ENCODE peak calls at places on chromosomes 7 and 10, in six cellular contexts. V is endothelial cell of umbilical vein, G is A549, A is K562, R is HepG2, D is GM12878. H is an unnamed sample.

GRCh38 chr7:14766747-14767146 is 135.8 kb downstream of the DGKB start:
- DNase-seq in V (no peak), G (no peak), A (no peak), R (no peak), D (no peak), H (no peak)

GRCh38 chr10:84613336-84614021 is 285.1 kb downstream of the CCSER2 start:
- DNase-seq in V (no peak), G (peak), A (peak), R (peak), D (no peak), H (peak)

GRCh38 chr7:36283711-36284130 is 105.9 kb upstream of the ANLN start:
- DNase-seq in V (no peak), G (no peak), A (no peak), R (no peak), D (no peak), H (peak)

GRCh38 chr7:37234928-37235327 is 213.7 kb downstream of the ELMO1 start:
- DNase-seq in V (peak), G (peak), A (no peak), R (peak), D (no peak), H (peak)

GRCh38 chr7:48244902-48245301 is 73.6 kb downstream of the ABCA13 start:
- DNase-seq in V (peak), G (no peak), A (no peak), R (no peak), D (no peak), H (peak)

GRCh38 chr10:68239069-68239468 is 7.2 kb upstream of the ATOH7 start:
- DNase-seq in V (no peak), G (no peak), A (no peak), R (no peak), D (no peak), H (no peak)

GRCh38 chr10:112655722-112656121 is 208.7 kb downstream of the VTI1A start:
- DNase-seq in V (no peak), G (no peak), A (no peak), R (peak), D (no peak), H (no peak)

GRCh38 chr10:99172950-99173349 is 62.7 kb downstream of the HPSE2 start:
- DNase-seq in V (no peak), G (no peak), A (no peak), R (no peak), D (no peak), H (no peak)

GRCh38 chr10:24552346-24553016 is 171.2 kb downstream of the ARHGAP21 start:
- DNase-seq in V (no peak), G (peak), A (peak), R (peak), D (no peak), H (peak)

GRCh38 chr7:158759245-158759614 is 54.6 kb upstream of the NCAPG2 start:
- DNase-seq in V (no peak), G (no peak), A (no peak), R (no peak), D (no peak), H (no peak)

GRCh38 chr10:118735294-118735693 is 19.5 kb downstream of the CACUL1 start:
- DNase-seq in V (no peak), G (no peak), A (no peak), R (no peak), D (no peak), H (no peak)

GRCh38 chr7:134289423-134289822 is 27.3 kb downstream of the SLC35B4 start:
- DNase-seq in V (no peak), G (no peak), A (no peak), R (no peak), D (no peak), H (no peak)

GRCh38 chr7:138935438-138936079 is 45.6 kb downstream of the KIAA1549 start:
- DNase-seq in V (peak), G (peak), A (no peak), R (no peak), D (no peak), H (peak)

GRCh38 chr7:47228386-47229014 is 353.4 kb downstream of the TNS3 start:
- DNase-seq in V (no peak), G (peak), A (peak), R (no peak), D (no peak), H (peak)

GRCh38 chr10:28677889-28678686 is 767 bp downstream of the BAMBI start:
- DNase-seq in V (peak), G (no peak), A (peak), R (no peak), D (no peak), H (peak)

GRCh38 chr10:28678687-28679457 is 1.6 kb downstream of the BAMBI start:
- DNase-seq in V (peak), G (no peak), A (peak), R (peak), D (no peak), H (peak)

GRCh38 chr10:28681345-28681763 is 4.0 kb downstream of the BAMBI start:
- DNase-seq in V (no peak), G (no peak), A (no peak), R (no peak), D (no peak), H (no peak)

GRCh38 chr10:28681928-28682750 is 4.8 kb downstream of the BAMBI start:
- DNase-seq in V (no peak), G (no peak), A (peak), R (no peak), D (no peak), H (no peak)

DNA sequence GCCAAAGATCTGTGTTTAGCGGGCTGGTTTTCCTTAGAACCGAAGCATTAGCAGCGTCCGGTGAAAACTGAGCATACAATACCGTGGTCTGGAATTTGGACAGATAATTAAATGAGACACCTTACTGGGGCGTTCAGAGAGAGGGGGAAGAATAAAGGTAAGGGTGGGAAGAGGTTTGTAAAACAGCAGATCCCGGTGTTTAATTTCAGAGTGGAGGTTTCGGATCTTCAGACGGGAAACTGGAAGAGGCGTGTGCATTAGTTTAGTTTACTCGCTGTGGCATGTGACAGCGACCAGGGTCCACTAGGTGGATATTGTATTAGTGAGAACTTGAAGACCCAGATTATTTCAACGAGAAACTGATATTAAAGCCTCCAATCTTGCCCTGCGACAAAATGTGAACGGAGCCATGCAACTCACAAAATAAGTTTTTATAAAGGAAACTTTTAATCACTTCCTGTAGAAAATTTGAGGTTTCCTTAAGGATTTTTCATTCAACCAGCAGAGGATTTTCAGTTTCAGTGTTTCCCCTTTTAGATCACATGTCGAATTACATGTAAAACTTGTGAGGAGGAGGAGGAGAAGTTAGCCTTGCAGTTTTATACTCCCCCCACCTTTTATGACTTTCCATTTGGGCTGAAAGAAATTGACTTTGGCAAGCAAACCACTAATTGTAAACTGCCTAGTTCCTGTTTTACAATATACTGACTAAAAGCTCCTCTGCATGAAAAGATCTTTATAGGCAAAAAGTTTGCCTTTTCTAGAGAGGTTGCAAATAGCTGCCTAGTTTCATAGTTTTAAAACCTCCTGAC is 2.8 kb downstream of the BAMBI start:
- DNase-seq in V (peak), G (no peak), A (peak), R (peak), D (no peak), H (peak)
- TF ChIP-seq CTCF in V (peak), G (peak), A (peak), R (peak), D (no peak), H (peak)

DNA sequence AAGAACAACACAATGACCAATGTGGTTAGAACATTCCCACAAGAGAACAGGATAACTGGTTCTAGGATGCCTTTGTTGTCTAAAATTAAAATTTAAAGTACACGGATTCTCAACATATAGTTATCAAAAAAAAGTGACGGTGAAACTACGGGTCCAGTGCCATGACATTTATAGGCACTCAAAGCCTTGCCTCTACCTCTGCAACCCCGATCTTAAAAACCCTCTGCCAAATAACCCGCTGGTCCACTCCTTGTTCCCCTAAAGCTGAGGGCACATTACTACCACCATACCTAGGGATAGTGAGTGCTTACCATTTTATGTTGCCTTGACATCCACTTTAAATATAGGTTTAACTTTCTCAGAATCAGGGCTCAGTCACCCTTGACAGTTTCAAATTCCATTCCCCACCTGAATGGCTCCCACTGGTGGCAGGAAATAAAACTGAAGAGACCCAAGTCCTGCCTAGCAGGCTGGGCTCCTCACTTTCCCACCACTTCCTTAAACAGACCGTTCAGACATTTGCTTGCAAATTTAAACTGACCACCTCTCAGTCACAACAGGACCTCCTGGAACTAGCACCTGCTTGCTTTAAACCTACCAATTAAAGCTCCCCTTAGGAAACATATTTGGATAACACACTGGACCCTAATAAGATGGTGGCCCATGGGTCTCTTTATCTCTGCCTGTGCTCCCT is 169.9 kb upstream of the ASAH2 start:
- DNase-seq in V (peak), G (peak), A (peak), R (peak), D (peak), H (peak)
- TF ChIP-seq MYC in V (no peak), G (no peak), A (peak), R (no peak), D (no peak), H (no peak)

GRCh38 chr7:3722396-3722846 is 421.4 kb downstream of the SDK1 start:
- DNase-seq in V (no peak), G (peak), A (peak), R (peak), D (no peak), H (peak)
- TF ChIP-seq CTCF in V (no peak), G (peak), A (peak), R (peak), D (no peak), H (peak)

GRCh38 chr10:5518143-5518542 is 6.6 kb upstream of the CALML3 start:
- DNase-seq in V (no peak), G (peak), A (no peak), R (peak), D (no peak), H (no peak)
- TF ChIP-seq MYC in V (no peak), G (no peak), A (no peak), R (no peak), D (no peak), H (no peak)

GRCh38 chr10:101062231-101063161 is 707 bp downstream of the KAZALD1 start:
- DNase-seq in V (peak), G (peak), A (peak), R (peak), D (no peak), H (peak)
- TF ChIP-seq CTCF in V (peak), G (peak), A (peak), R (peak), D (peak), H (peak)

DNA sequence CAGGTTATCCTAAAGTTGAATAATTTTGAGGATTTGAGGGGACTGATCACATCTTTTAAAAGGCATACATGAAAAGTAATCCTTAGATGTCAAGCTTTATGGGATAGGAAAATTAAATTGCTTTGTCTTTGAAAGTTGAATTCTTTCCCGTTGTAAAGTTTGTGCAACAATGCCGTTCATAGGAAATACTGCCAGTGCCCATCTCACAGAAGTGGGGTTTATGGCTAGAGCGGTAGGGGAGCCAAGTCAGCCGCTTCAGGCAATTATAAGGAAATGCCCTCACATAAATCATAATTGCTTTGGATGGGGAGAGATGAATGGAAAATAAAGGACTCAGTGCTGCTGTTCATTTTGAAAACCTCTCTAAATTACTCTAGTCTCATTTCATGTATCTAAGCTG is 18.1 kb downstream of the CDC123 start:
- DNase-seq in V (peak), G (no peak), A (no peak), R (no peak), D (no peak), H (no peak)
- TF ChIP-seq MYC in V (no peak), G (no peak), A (no peak), R (no peak), D (no peak), H (no peak)

DNA sequence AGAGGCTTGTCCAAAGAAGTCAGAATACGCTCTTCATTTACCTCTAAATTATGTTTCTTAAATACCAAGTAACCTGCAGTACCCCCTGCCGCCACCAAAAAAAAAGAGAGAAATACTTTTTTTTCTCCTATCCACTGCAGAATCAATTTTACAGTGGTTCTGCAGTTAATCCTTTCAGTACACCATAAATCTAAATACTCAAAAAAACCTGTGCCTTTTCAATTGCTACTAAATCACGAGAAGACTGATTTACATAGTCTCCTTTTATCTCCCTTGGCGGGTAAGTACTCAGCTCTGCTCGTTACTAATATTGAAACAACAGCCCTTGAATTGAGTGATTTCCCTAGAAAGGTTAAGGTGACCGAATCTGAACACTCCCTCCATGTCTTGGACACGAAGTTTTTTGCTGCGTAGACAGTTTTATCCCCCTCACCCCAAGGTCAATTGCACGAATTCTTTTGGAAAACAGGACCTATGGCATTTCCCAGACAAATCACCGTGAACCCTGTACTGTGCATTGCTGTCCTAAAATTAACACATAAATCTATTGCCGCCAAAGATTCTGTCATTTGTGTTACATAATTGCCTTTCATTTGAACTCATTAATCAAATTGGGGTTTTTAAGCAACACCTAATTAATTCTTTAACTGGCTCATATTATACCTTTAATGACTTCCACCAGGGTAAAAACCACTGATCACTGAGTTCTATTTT is 517 bp upstream of the VIM start:
- DNase-seq in V (peak), G (no peak), A (no peak), R (no peak), D (peak), H (peak)
- TF ChIP-seq CTCF in V (peak), G (peak), A (peak), R (no peak), D (peak), H (peak)